ENCODE peak calls at places on chromosomes 11 and 22, in four cellular contexts. One of them, this sample, is unnamed.

GRCh38 chr11:65189191-65189590 is 7.5 kb downstream of the CAPN1 start:
- DNase-seq in HCT116: no peak
- DNase-seq in NCI-H2029 treated with DMSO at 0.1 percent for 48 hours: no peak
- DNase-seq in activated naive CD4-positive, alpha-beta T cell: no peak
- DNase-seq in this sample: no peak

GRCh38 chr11:56176318-56176717 is at the start of gene OR5J2:
- DNase-seq in HCT116: no peak
- DNase-seq in NCI-H2029 treated with DMSO at 0.1 percent for 48 hours: no peak
- DNase-seq in activated naive CD4-positive, alpha-beta T cell: no peak
- DNase-seq in this sample: no peak

GRCh38 chr11:77113382-77114088 is 10.9 kb downstream of the OMP start:
- DNase-seq in HCT116: no peak
- DNase-seq in NCI-H2029 treated with DMSO at 0.1 percent for 48 hours: no peak
- DNase-seq in activated naive CD4-positive, alpha-beta T cell: no peak
- DNase-seq in this sample: no peak

GRCh38 chr22:25492950-25493790 is 71.3 kb upstream of the GRK3 start:
- DNase-seq in HCT116: no peak
- DNase-seq in NCI-H2029 treated with DMSO at 0.1 percent for 48 hours: no peak
- DNase-seq in activated naive CD4-positive, alpha-beta T cell: no peak
- DNase-seq in this sample: no peak

GRCh38 chr11:70544067-70544773 is 145.9 kb downstream of the CTTN start:
- DNase-seq in HCT116: no peak
- DNase-seq in NCI-H2029 treated with DMSO at 0.1 percent for 48 hours: no peak
- DNase-seq in activated naive CD4-positive, alpha-beta T cell: no peak
- DNase-seq in this sample: no peak

GRCh38 chr22:20177217-20177911 is 26.5 kb upstream of the CCDC188 start:
- DNase-seq in HCT116: no peak
- DNase-seq in NCI-H2029 treated with DMSO at 0.1 percent for 48 hours: no peak
- DNase-seq in activated naive CD4-positive, alpha-beta T cell: no peak
- DNase-seq in this sample: no peak

GRCh38 chr22:25777870-25778269 is 35.9 kb downstream of the MYO18B start:
- DNase-seq in HCT116: peak
- DNase-seq in NCI-H2029 treated with DMSO at 0.1 percent for 48 hours: no peak
- DNase-seq in activated naive CD4-positive, alpha-beta T cell: no peak
- DNase-seq in this sample: no peak

GRCh38 chr11:2688381-2689231 is 11.2 kb downstream of the KCNQ1OT1 start:
- DNase-seq in HCT116: no peak
- DNase-seq in NCI-H2029 treated with DMSO at 0.1 percent for 48 hours: no peak
- DNase-seq in activated naive CD4-positive, alpha-beta T cell: no peak
- DNase-seq in this sample: no peak

GRCh38 chr11:67345949-67346819 is 7.2 kb downstream of the POLD4 start:
- DNase-seq in HCT116: peak
- DNase-seq in NCI-H2029 treated with DMSO at 0.1 percent for 48 hours: no peak
- DNase-seq in activated naive CD4-positive, alpha-beta T cell: no peak
- DNase-seq in this sample: no peak

GRCh38 chr22:45603631-45604030 is 68.0 kb upstream of the ATXN10 start:
- DNase-seq in HCT116: no peak
- DNase-seq in NCI-H2029 treated with DMSO at 0.1 percent for 48 hours: no peak
- DNase-seq in activated naive CD4-positive, alpha-beta T cell: no peak
- DNase-seq in this sample: no peak

GRCh38 chr11:61429346-61429690 is 457 bp downstream of the CPSF7 start:
- DNase-seq in HCT116: peak
- DNase-seq in NCI-H2029 treated with DMSO at 0.1 percent for 48 hours: peak
- DNase-seq in activated naive CD4-positive, alpha-beta T cell: peak
- DNase-seq in this sample: peak

GRCh38 chr11:103601230-103601846 is 435.1 kb upstream of the DDI1 start:
- DNase-seq in HCT116: no peak
- DNase-seq in NCI-H2029 treated with DMSO at 0.1 percent for 48 hours: peak
- DNase-seq in activated naive CD4-positive, alpha-beta T cell: no peak
- DNase-seq in this sample: no peak